ENCODE peak calls at places on chromosome 1, in eight cellular contexts. One of them, this sample, is unnamed.

GRCh38 chr1:60891315-60891714 is 191.0 kb upstream of the NFIA start:
- DNase-seq in EL: no peak
- DNase-seq in psoas muscle: no peak
- DNase-seq in anterior cingulate cortex: no peak
- DNase-seq in AG04450: no peak
- DNase-seq in iris pigment epithelial cell: no peak
- DNase-seq in stimulated activated naive CD8-positive, alpha-beta T cell treated with anti-CD3 and anti-CD28 coated beads, Interleukin-15, amount 100 ng/mL, for 72 hours: no peak
- DNase-seq in T-helper 1 cell: no peak
- DNase-seq in this sample: no peak

GRCh38 chr1:23719162-23719820 is 24.0 kb upstream of the ELOA start:
- DNase-seq in AG04450: peak
- DNase-seq in psoas muscle: peak
- DNase-seq in stimulated activated naive CD8-positive, alpha-beta T cell treated with anti-CD3 and anti-CD28 coated beads, Interleukin-15, amount 100 ng/mL, for 72 hours: no peak
- DNase-seq in iris pigment epithelial cell: peak
- DNase-seq in EL: no peak
- DNase-seq in T-helper 1 cell: no peak
- DNase-seq in anterior cingulate cortex: no peak
- DNase-seq in this sample: peak

GRCh38 chr1:231814031-231814430 is 187.4 kb downstream of the DISC1 start:
- DNase-seq in iris pigment epithelial cell: no peak
- DNase-seq in stimulated activated naive CD8-positive, alpha-beta T cell treated with anti-CD3 and anti-CD28 coated beads, Interleukin-15, amount 100 ng/mL, for 72 hours: no peak
- DNase-seq in psoas muscle: no peak
- DNase-seq in EL: no peak
- DNase-seq in T-helper 1 cell: no peak
- DNase-seq in AG04450: no peak
- DNase-seq in anterior cingulate cortex: no peak
- DNase-seq in this sample: no peak

GRCh38 chr1:77889240-77889637 is 815 bp downstream of the NEXN start:
- DNase-seq in iris pigment epithelial cell: peak
- DNase-seq in AG04450: peak
- DNase-seq in psoas muscle: no peak
- DNase-seq in stimulated activated naive CD8-positive, alpha-beta T cell treated with anti-CD3 and anti-CD28 coated beads, Interleukin-15, amount 100 ng/mL, for 72 hours: no peak
- DNase-seq in EL: peak
- DNase-seq in anterior cingulate cortex: no peak
- DNase-seq in T-helper 1 cell: no peak
- DNase-seq in this sample: peak

GRCh38 chr1:171739646-171740045 is 2.2 kb downstream of the VAMP4 start:
- DNase-seq in AG04450: no peak
- DNase-seq in psoas muscle: no peak
- DNase-seq in anterior cingulate cortex: no peak
- DNase-seq in T-helper 1 cell: no peak
- DNase-seq in iris pigment epithelial cell: peak
- DNase-seq in stimulated activated naive CD8-positive, alpha-beta T cell treated with anti-CD3 and anti-CD28 coated beads, Interleukin-15, amount 100 ng/mL, for 72 hours: no peak
- DNase-seq in EL: peak
- DNase-seq in this sample: peak

GRCh38 chr1:175922254-175922881 is 179.0 kb upstream of the TNR start:
- DNase-seq in EL: no peak
- DNase-seq in T-helper 1 cell: no peak
- DNase-seq in stimulated activated naive CD8-positive, alpha-beta T cell treated with anti-CD3 and anti-CD28 coated beads, Interleukin-15, amount 100 ng/mL, for 72 hours: no peak
- DNase-seq in AG04450: no peak
- DNase-seq in iris pigment epithelial cell: no peak
- DNase-seq in anterior cingulate cortex: no peak
- DNase-seq in psoas muscle: no peak
- DNase-seq in this sample: no peak

GRCh38 chr1:43834280-43835140 is 99.1 kb upstream of the ARTN start:
- DNase-seq in AG04450: no peak
- DNase-seq in EL: peak
- DNase-seq in stimulated activated naive CD8-positive, alpha-beta T cell treated with anti-CD3 and anti-CD28 coated beads, Interleukin-15, amount 100 ng/mL, for 72 hours: no peak
- DNase-seq in psoas muscle: no peak
- DNase-seq in anterior cingulate cortex: no peak
- DNase-seq in iris pigment epithelial cell: peak
- DNase-seq in T-helper 1 cell: no peak
- DNase-seq in this sample: peak

GRCh38 chr1:47023268-47024137 is at the start of gene CYP4X1:
- DNase-seq in stimulated activated naive CD8-positive, alpha-beta T cell treated with anti-CD3 and anti-CD28 coated beads, Interleukin-15, amount 100 ng/mL, for 72 hours: no peak
- DNase-seq in psoas muscle: peak
- DNase-seq in EL: no peak
- DNase-seq in iris pigment epithelial cell: peak
- DNase-seq in T-helper 1 cell: no peak
- DNase-seq in anterior cingulate cortex: peak
- DNase-seq in AG04450: no peak
- DNase-seq in this sample: peak

GRCh38 chr1:42322577-42322976 is 12.5 kb downstream of the FOXJ3 start:
- DNase-seq in stimulated activated naive CD8-positive, alpha-beta T cell treated with anti-CD3 and anti-CD28 coated beads, Interleukin-15, amount 100 ng/mL, for 72 hours: no peak
- DNase-seq in EL: peak
- DNase-seq in T-helper 1 cell: no peak
- DNase-seq in iris pigment epithelial cell: peak
- DNase-seq in anterior cingulate cortex: no peak
- DNase-seq in psoas muscle: no peak
- DNase-seq in AG04450: no peak
- DNase-seq in this sample: peak

GRCh38 chr1:2198571-2198970 is 4.0 kb upstream of the FAAP20 start:
- DNase-seq in stimulated activated naive CD8-positive, alpha-beta T cell treated with anti-CD3 and anti-CD28 coated beads, Interleukin-15, amount 100 ng/mL, for 72 hours: no peak
- DNase-seq in anterior cingulate cortex: no peak
- DNase-seq in AG04450: no peak
- DNase-seq in psoas muscle: no peak
- DNase-seq in T-helper 1 cell: no peak
- DNase-seq in EL: no peak
- DNase-seq in iris pigment epithelial cell: no peak
- DNase-seq in this sample: no peak

GRCh38 chr1:33918368-33918767 is 54.5 kb downstream of the HMGB4 start:
- DNase-seq in stimulated activated naive CD8-positive, alpha-beta T cell treated with anti-CD3 and anti-CD28 coated beads, Interleukin-15, amount 100 ng/mL, for 72 hours: no peak
- DNase-seq in T-helper 1 cell: no peak
- DNase-seq in EL: peak
- DNase-seq in AG04450: peak
- DNase-seq in iris pigment epithelial cell: peak
- DNase-seq in psoas muscle: no peak
- DNase-seq in anterior cingulate cortex: no peak
- DNase-seq in this sample: no peak

GRCh38 chr1:109210058-109210457 is 3.7 kb upstream of the SARS1 start:
- DNase-seq in iris pigment epithelial cell: no peak
- DNase-seq in EL: no peak
- DNase-seq in AG04450: no peak
- DNase-seq in T-helper 1 cell: no peak
- DNase-seq in stimulated activated naive CD8-positive, alpha-beta T cell treated with anti-CD3 and anti-CD28 coated beads, Interleukin-15, amount 100 ng/mL, for 72 hours: no peak
- DNase-seq in anterior cingulate cortex: no peak
- DNase-seq in psoas muscle: no peak
- DNase-seq in this sample: no peak

GRCh38 chr1:20611652-20612051 is 21.6 kb upstream of the PINK1 start:
- DNase-seq in iris pigment epithelial cell: no peak
- DNase-seq in stimulated activated naive CD8-positive, alpha-beta T cell treated with anti-CD3 and anti-CD28 coated beads, Interleukin-15, amount 100 ng/mL, for 72 hours: no peak
- DNase-seq in psoas muscle: no peak
- DNase-seq in EL: no peak
- DNase-seq in anterior cingulate cortex: no peak
- DNase-seq in T-helper 1 cell: no peak
- DNase-seq in AG04450: no peak
- DNase-seq in this sample: no peak

GRCh38 chr1:91015358-91015780 is 6.5 kb downstream of the ZNF644 start:
- DNase-seq in iris pigment epithelial cell: no peak
- DNase-seq in psoas muscle: no peak
- DNase-seq in EL: peak
- DNase-seq in stimulated activated naive CD8-positive, alpha-beta T cell treated with anti-CD3 and anti-CD28 coated beads, Interleukin-15, amount 100 ng/mL, for 72 hours: no peak
- DNase-seq in T-helper 1 cell: no peak
- DNase-seq in AG04450: no peak
- DNase-seq in anterior cingulate cortex: no peak
- DNase-seq in this sample: peak